ENCODE peak calls at places on chromosomes 11 and 22, in ten cellular contexts. C is cardiac muscle cell, A is RWPE1, J is esophagus squamous epithelium, V is body of pancreas, K is gastrocnemius medialis, W is Peyer's patch, H is H9, Y is left ventricle myocardium inferior, O is right atrium auricular region. D is an unnamed sample.

GRCh38 chr11:130932086-130932712 is 15.9 kb upstream of the SNX19 start:
- DNase-seq in K (no peak), Y (no peak), C (no peak), A (no peak), V (no peak), H (no peak), W (no peak), J (no peak), O (no peak), D (no peak)

GRCh38 chr11:123469089-123469488 is 39.0 kb downstream of the GRAMD1B start:
- DNase-seq in O (no peak), K (no peak), H (no peak), W (no peak), C (peak), Y (peak), A (no peak), J (no peak), V (no peak), D (peak)

GRCh38 chr22:25057013-25057881 is 104.7 kb downstream of the KIAA1671 start:
- DNase-seq in K (peak), H (peak), W (peak), O (peak), V (peak), C (peak), A (peak), J (no peak), Y (peak), D (peak)

GRCh38 chr22:38135133-38135706 is 24.7 kb upstream of the BAIAP2L2 start:
- DNase-seq in C (no peak), Y (no peak), A (peak), K (no peak), J (no peak), V (no peak), O (no peak), H (no peak), W (no peak), D (no peak)

GRCh38 chr22:44895296-44896055 is 114.3 kb downstream of the PHF21B start:
- DNase-seq in V (no peak), W (no peak), K (no peak), C (no peak), J (no peak), A (no peak), H (no peak), O (no peak), Y (no peak), D (no peak)

GRCh38 chr11:79363261-79363660 is 77.6 kb downstream of the TENM4 start:
- DNase-seq in O (no peak), A (peak), J (no peak), K (no peak), C (no peak), Y (no peak), V (no peak), W (no peak), H (no peak), D (no peak)

GRCh38 chr11:8266246-8267241 is 2.9 kb upstream of the LMO1 start:
- DNase-seq in A (no peak), C (no peak), K (no peak), H (peak), W (no peak), J (no peak), O (no peak), Y (no peak), V (peak), D (no peak)

GRCh38 chr11:77400775-77401469 is 73.0 kb downstream of the PAK1 start:
- DNase-seq in H (no peak), O (no peak), W (no peak), K (peak), J (no peak), Y (no peak), V (no peak), C (no peak), A (no peak), D (no peak)

GRCh38 chr22:30636226-30637077 is 871 bp downstream of the SLC35E4 start:
- DNase-seq in C (no peak), J (no peak), W (peak), Y (peak), A (no peak), K (peak), H (peak), V (peak), O (no peak), D (peak)

GRCh38 chr11:127531167-127531566 is 530.6 kb upstream of the KIRREL3 start:
- DNase-seq in A (no peak), J (no peak), Y (no peak), H (no peak), W (no peak), K (no peak), O (no peak), V (no peak), C (peak), D (no peak)

GRCh38 chr11:77267910-77268309 is 33.6 kb downstream of the GDPD4 start:
- DNase-seq in J (no peak), A (no peak), W (no peak), C (no peak), K (no peak), O (no peak), H (no peak), Y (no peak), V (no peak), D (no peak)

GRCh38 chr11:76172583-76172982 is 33.7 kb downstream of the WNT11 start:
- DNase-seq in W (no peak), A (no peak), C (no peak), O (no peak), V (no peak), Y (no peak), J (no peak), K (no peak), H (no peak), D (no peak)

GRCh38 chr11:69546735-69547370 is 65.4 kb downstream of the LINC01488 start:
- DNase-seq in Y (no peak), A (no peak), K (no peak), H (no peak), V (no peak), O (no peak), W (no peak), J (no peak), C (no peak), D (no peak)

GRCh38 chr11:26599421-26599820 is 27.4 kb upstream of the MUC15 start:
- DNase-seq in Y (no peak), W (no peak), J (no peak), C (no peak), H (no peak), A (peak), O (no peak), V (no peak), K (no peak), D (no peak)

GRCh38 chr22:50674606-50675552 is 2.3 kb downstream of the SHANK3 start:
- DNase-seq in A (peak), W (peak), C (peak), V (peak), H (peak), K (no peak), O (peak), J (no peak), Y (no peak), D (no peak)

GRCh38 chr11:14015711-14016110 is 53.2 kb downstream of the SPON1 start:
- DNase-seq in J (no peak), O (no peak), V (no peak), W (no peak), Y (no peak), C (peak), K (no peak), A (peak), H (peak), D (no peak)

GRCh38 chr11:126465573-126466287 is 110.2 kb downstream of the ST3GAL4 start:
- DNase-seq in J (no peak), C (no peak), V (no peak), A (no peak), O (no peak), Y (no peak), K (no peak), W (peak), H (no peak), D (no peak)

GRCh38 chr11:118885831-118886571 is 2.3 kb downstream of the CXCR5 start:
- DNase-seq in K (no peak), W (no peak), J (no peak), C (no peak), H (no peak), Y (no peak), O (no peak), A (no peak), V (no peak), D (no peak)

GRCh38 chr11:44658451-44658850 is 68.3 kb upstream of the TSPAN18 start:
- DNase-seq in O (peak), V (no peak), W (no peak), A (no peak), C (peak), H (peak), J (no peak), Y (no peak), K (no peak), D (no peak)

GRCh38 chr11:44351006-44351660 is 41.2 kb upstream of the ALX4 start:
- DNase-seq in C (no peak), K (no peak), V (no peak), W (peak), J (no peak), O (no peak), H (no peak), A (no peak), Y (no peak), D (no peak)

GRCh38 chr11:128367573-128367972 is 219.8 kb downstream of the ETS1 start:
- DNase-seq in A (no peak), O (no peak), K (no peak), H (no peak), J (no peak), C (no peak), V (no peak), Y (no peak), W (peak), D (no peak)

GRCh38 chr11:129313588-129314288 is 61.9 kb upstream of the BARX2 start:
- DNase-seq in W (no peak), Y (no peak), V (no peak), A (no peak), O (no peak), C (no peak), H (no peak), K (no peak), J (no peak), D (no peak)

GRCh38 chr11:57213282-57214086 is 23.6 kb downstream of the APLNR start:
- DNase-seq in Y (no peak), O (no peak), H (peak), J (no peak), A (no peak), K (no peak), V (no peak), C (peak), W (no peak), D (no peak)

GRCh38 chr22:19766506-19767426 is 6.2 kb downstream of the TBX1 start:
- DNase-seq in H (peak), V (peak), K (peak), W (peak), J (no peak), O (peak), Y (peak), C (peak), A (peak), D (no peak)

GRCh38 chr11:133961890-133962289 is 5.1 kb upstream of the IGSF9B start:
- DNase-seq in J (no peak), A (no peak), V (no peak), O (no peak), W (no peak), C (no peak), H (no peak), Y (no peak), K (no peak), D (no peak)

GRCh38 chr11:86806903-86807302 is 6.6 kb downstream of the PRSS23 start:
- DNase-seq in W (no peak), H (no peak), J (no peak), V (no peak), A (no peak), K (no peak), O (no peak), Y (no peak), C (no peak), D (no peak)

GRCh38 chr11:64088159-64089026 is 52.7 kb downstream of the FLRT1 start:
- DNase-seq in K (no peak), O (no peak), H (peak), W (no peak), Y (no peak), J (no peak), C (peak), A (no peak), V (no peak), D (no peak)

GRCh38 chr11:10514210-10514609 is 26.8 kb downstream of the RNF141 start:
- DNase-seq in O (no peak), C (no peak), K (no peak), J (no peak), Y (no peak), W (no peak), V (no peak), A (no peak), H (no peak), D (no peak)

GRCh38 chr11:20050551-20051333 is 109.5 kb downstream of the DBX1 start:
- DNase-seq in K (no peak), V (no peak), J (no peak), C (peak), Y (no peak), H (peak), W (no peak), A (peak), O (no peak), D (no peak)

GRCh38 chr11:20048707-20049106 is 111.6 kb downstream of the DBX1 start:
- DNase-seq in O (no peak), H (no peak), K (no peak), V (no peak), C (peak), J (no peak), Y (no peak), A (no peak), W (no peak), D (no peak)

GRCh38 chr11:20048246-20048645 is 112.0 kb downstream of the DBX1 start:
- DNase-seq in Y (no peak), J (no peak), C (no peak), K (no peak), V (no peak), O (no peak), H (no peak), A (no peak), W (no peak), D (no peak)

GRCh38 chr11:20049231-20049630 is 111.0 kb downstream of the DBX1 start:
- DNase-seq in W (no peak), K (no peak), H (no peak), A (no peak), Y (no peak), O (no peak), J (no peak), C (peak), V (no peak), D (no peak)

DNA sequence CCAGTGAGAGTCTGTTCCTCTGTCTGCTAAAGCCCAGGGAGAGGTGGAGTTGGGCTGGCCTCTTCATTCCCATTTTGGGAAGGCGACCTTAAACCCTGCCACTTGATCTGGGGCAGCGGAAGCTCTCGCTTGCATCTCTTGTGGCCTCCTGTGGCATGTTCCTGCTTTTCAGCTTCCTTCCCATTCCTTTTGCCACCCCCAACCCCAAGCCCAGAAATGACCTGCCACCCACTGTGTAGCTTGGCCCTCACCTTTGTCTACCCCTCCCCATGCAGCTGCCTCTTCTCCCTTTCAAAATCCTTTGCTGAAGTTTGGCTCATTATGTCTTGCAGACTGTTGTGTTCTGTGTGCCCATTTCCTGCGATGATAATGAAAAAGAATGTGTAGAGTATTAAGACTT is 110.2 kb downstream of the DBX1 start:
- DNase-seq in V (no peak), J (no peak), C (no peak), H (no peak), W (no peak), A (no peak), K (no peak), Y (no peak), O (no peak), D (no peak)
- H3K27ac ChIP-seq in V (no peak), J (peak), C (peak), H (no peak), W (no peak), A (peak), K (no peak), Y (peak), O (peak), D (no peak)

DNA sequence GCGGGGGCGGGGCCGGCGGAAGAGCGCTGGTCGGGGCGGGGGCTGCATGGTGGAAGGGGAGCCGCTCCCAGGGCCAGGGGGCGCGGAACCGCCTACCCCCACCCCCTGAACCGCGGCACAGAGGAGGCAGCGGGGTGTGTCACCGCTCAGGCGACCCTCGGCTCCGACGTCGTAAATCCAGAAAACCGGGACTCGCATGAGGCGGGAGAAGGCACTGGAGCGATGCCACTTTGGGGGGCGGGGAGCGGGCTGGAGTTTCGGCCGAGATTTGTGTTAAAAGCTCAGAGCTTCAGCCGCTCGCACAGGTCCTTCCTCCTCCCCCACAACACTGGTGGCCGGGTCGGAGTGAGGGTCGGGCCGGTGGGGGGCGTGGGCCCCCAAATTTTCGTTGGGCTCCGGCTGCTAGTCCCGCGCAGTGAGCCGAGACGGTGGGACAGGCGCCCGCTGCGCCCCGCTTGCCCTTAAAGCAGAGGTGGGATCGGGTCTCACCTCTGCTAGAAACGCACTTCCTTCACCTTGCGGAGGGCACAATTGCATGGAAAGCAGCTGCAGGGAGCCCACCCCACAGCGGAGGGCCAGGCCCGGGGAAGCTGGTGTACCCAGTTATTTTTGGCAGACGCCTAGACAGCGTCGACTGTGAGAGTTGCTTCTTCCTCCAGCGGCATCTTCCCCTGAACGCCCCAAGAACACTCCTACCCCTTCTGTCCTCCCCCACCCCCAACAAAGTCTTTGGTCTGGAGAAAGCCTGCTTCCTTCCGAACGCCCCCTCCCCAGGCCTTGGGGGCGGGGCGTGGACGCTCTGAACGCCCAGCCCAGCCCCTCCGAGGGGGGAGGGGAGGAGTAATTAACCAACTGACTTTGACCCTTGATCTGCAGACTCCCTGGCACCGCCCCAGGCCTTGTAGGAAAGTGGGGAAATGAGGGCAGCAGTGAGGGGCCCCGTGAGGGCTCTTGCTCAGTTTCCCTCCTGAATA is 1.1 kb downstream of the OVOL1 start:
- DNase-seq in W (no peak), H (peak), K (no peak), Y (no peak), V (peak), J (no peak), C (peak), O (no peak), A (no peak), D (no peak)
- H3K27ac ChIP-seq in W (peak), H (no peak), K (no peak), Y (no peak), V (no peak), J (peak), C (no peak), O (no peak), A (no peak), D (no peak)

GRCh38 chr11:102347526-102348331 is 715 bp downstream of the BIRC2 start:
- DNase-seq in H (no peak), W (no peak), A (peak), O (no peak), J (no peak), K (no peak), Y (no peak), V (peak), C (peak), D (no peak)

GRCh38 chr11:102346456-102346747 is 612 bp upstream of the BIRC2 start:
- DNase-seq in H (no peak), O (no peak), J (no peak), K (no peak), W (no peak), V (no peak), A (no peak), Y (no peak), C (no peak), D (no peak)

GRCh38 chr11:102346748-102347525 is at the start of gene BIRC2:
- DNase-seq in W (peak), V (peak), J (peak), O (peak), K (peak), H (peak), A (peak), C (peak), Y (peak), D (peak)

GRCh38 chr11:102343789-102344188 is 3.2 kb upstream of the BIRC2 start:
- DNase-seq in O (no peak), V (no peak), J (no peak), A (no peak), W (no peak), Y (no peak), H (no peak), K (no peak), C (no peak), D (no peak)

DNA sequence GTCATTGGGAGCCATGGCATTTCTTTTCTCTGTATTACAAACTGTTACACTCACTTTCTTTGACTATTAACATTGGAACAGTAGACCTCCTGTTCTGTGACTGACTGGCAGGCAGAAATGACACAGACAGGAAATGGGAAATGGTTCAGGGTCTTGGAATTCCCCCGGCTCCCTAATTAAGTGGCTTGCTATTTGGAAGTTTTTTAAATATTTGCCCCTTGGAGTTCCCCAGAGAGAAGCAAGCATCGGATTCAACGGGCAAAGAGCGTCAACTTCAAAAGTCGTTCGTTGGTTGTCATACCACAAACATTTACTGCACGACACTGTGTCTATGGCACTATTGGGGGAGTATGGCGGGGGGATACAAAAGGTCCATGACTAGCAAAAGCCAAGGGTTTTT is 1.1 kb upstream of the BIRC2 start:
- DNase-seq in J (no peak), Y (no peak), O (no peak), H (no peak), V (no peak), C (no peak), A (peak), K (no peak), W (no peak), D (no peak)
- H3K27ac ChIP-seq in J (peak), Y (peak), O (peak), H (no peak), V (peak), C (peak), A (no peak), K (peak), W (peak), D (peak)

GRCh38 chr22:41504397-41504796 is 35.5 kb downstream of the ACO2 start:
- DNase-seq in K (peak), J (no peak), V (no peak), H (no peak), O (no peak), W (no peak), C (no peak), A (peak), Y (peak), D (peak)

GRCh38 chr22:41500303-41500702 is 31.4 kb downstream of the ACO2 start:
- DNase-seq in W (no peak), O (no peak), J (no peak), Y (no peak), A (no peak), K (no peak), V (no peak), C (no peak), H (no peak), D (no peak)

GRCh38 chr22:41498322-41498721 is 29.4 kb downstream of the ACO2 start:
- DNase-seq in K (no peak), O (no peak), Y (no peak), C (no peak), H (no peak), V (no peak), A (no peak), W (no peak), J (no peak), D (no peak)

GRCh38 chr22:41501209-41501608 is 32.3 kb downstream of the ACO2 start:
- DNase-seq in C (no peak), Y (no peak), J (no peak), V (no peak), H (no peak), O (no peak), K (no peak), A (no peak), W (no peak), D (no peak)

GRCh38 chr22:41499624-41500280 is 30.8 kb downstream of the ACO2 start:
- DNase-seq in A (no peak), V (no peak), J (no peak), O (no peak), C (no peak), H (no peak), W (no peak), Y (no peak), K (no peak), D (no peak)
- H3K27ac ChIP-seq in A (peak), V (no peak), J (no peak), O (peak), C (no peak), H (no peak), W (no peak), Y (peak), K (peak), D (peak)

D was measured in heart right ventricle.